ENCODE peak calls at places on chromosomes 1 and 21, in six cellular contexts. U is neural crest cell, D is kidney epithelial cell, T is neural progenitor cell, V is endothelial cell, I is GM12865. Z is an unnamed sample.

GRCh38 chr1:7893529-7894180 is 40.8 kb upstream of the UTS2 start:
- DNase-seq in I (no peak), V (no peak), D (no peak), U (no peak), T (no peak), Z (no peak)

GRCh38 chr1:59678809-59679228 is 135.9 kb upstream of the HOOK1 start:
- DNase-seq in V (no peak), D (peak; percentile 99), U (no peak), T (peak; percentile 36), I (no peak), Z (no peak)

GRCh38 chr1:76770979-76771378 is 96.3 kb upstream of the ST6GALNAC5 start:
- DNase-seq in T (no peak), D (no peak), V (no peak), I (no peak), U (no peak), Z (no peak)

GRCh38 chr1:4068076-4068475 is 168.0 kb upstream of the C1orf174 start:
- DNase-seq in V (no peak), U (no peak), I (no peak), D (no peak), T (no peak), Z (no peak)

GRCh38 chr1:187336769-187337168 is 508.0 kb downstream of the PLA2G4A start:
- DNase-seq in D (no peak), I (peak; percentile 20), U (no peak), T (no peak), V (no peak), Z (peak; percentile 9)

GRCh38 chr21:28607545-28607944 is 385.1 kb downstream of the LTN1 start:
- DNase-seq in V (no peak), I (no peak), T (no peak), D (no peak), U (no peak), Z (no peak)

GRCh38 chr1:23777979-23778814 is at the start of gene PITHD1:
- DNase-seq in V (peak; percentile 74), U (peak; percentile 65), I (peak; percentile 93), T (peak; percentile 96), D (no peak), Z (peak; percentile 97)

GRCh38 chr1:91830242-91831131 is 55.5 kb downstream of the TGFBR3 start:
- DNase-seq in D (no peak), I (no peak), U (no peak), V (no peak), T (no peak), Z (no peak)

GRCh38 chr1:6353605-6353947 is 40.0 kb downstream of the ACOT7 start:
- DNase-seq in V (no peak), U (no peak), I (no peak), T (no peak), D (no peak), Z (no peak)

GRCh38 chr21:37877171-37877570 is 39.1 kb downstream of the KCNJ6 start:
- DNase-seq in V (no peak), D (no peak), I (no peak), U (no peak), T (no peak), Z (no peak)

GRCh38 chr1:240455228-240455821 is 156.6 kb downstream of the GREM2 start:
- DNase-seq in U (no peak), V (peak; percentile 10), I (peak; percentile 3), D (no peak), T (peak; percentile 48), Z (no peak)

GRCh38 chr1:3548156-3548893 is 63.0 kb downstream of the MEGF6 start:
- DNase-seq in T (peak; percentile 31), I (no peak), U (no peak), D (no peak), V (no peak), Z (no peak)

GRCh38 chr1:226425431-226426031 is 17.6 kb upstream of the PARP1 start:
- DNase-seq in U (no peak), I (peak; percentile 60), D (no peak), T (no peak), V (no peak), Z (no peak)

GRCh38 chr1:187549540-187549939 is 720.8 kb downstream of the PLA2G4A start:
- DNase-seq in V (no peak), T (no peak), D (no peak), I (no peak), U (no peak), Z (no peak)

GRCh38 chr1:20753589-20753988 is 21.1 kb upstream of the SH2D5 start:
- DNase-seq in V (no peak), T (no peak), U (no peak), I (no peak), D (peak; percentile 7), Z (no peak)

GRCh38 chr1:161725888-161726630 is 4.7 kb downstream of the FCRLB start:
- DNase-seq in D (no peak), I (peak; percentile 73), U (peak; percentile 50), T (peak; percentile 71), V (peak; percentile 21), Z (no peak)

GRCh38 chr1:83588140-83588539 is 410.8 kb downstream of the TTLL7 start:
- DNase-seq in V (no peak), D (no peak), I (no peak), U (no peak), T (no peak), Z (no peak)

GRCh38 chr1:110312188-110313121 is 26.7 kb upstream of the RBM15 start:
- DNase-seq in T (peak; percentile 88), V (peak; percentile 83), I (peak; percentile 77), D (peak; percentile 41), U (peak; percentile 71), Z (peak; percentile 72)

GRCh38 chr1:230265200-230266115 is 160.7 kb downstream of the PGBD5 start:
- DNase-seq in I (no peak), T (no peak), D (no peak), V (no peak), U (no peak), Z (no peak)

GRCh38 chr1:183870351-183871077 is 65.6 kb downstream of the RGL1 start:
- DNase-seq in T (no peak), U (no peak), I (no peak), V (no peak), D (no peak), Z (no peak)

GRCh38 chr1:221263831-221264767 is 384.9 kb downstream of the HLX start:
- DNase-seq in D (peak; percentile 59), U (peak; percentile 57), V (peak; percentile 40), T (peak; percentile 88), I (peak; percentile 75), Z (peak; percentile 42)

GRCh38 chr1:175536369-175536768 is 207.0 kb downstream of the TNR start:
- DNase-seq in U (no peak), T (no peak), I (no peak), V (no peak), D (no peak), Z (no peak)

GRCh38 chr1:66679140-66679539 is 73.1 kb upstream of the DYNLT5 start:
- DNase-seq in D (no peak), I (no peak), U (no peak), T (no peak), V (no peak), Z (no peak)

GRCh38 chr1:115133440-115133839 is 44.1 kb upstream of the TSPAN2 start:
- DNase-seq in I (no peak), T (no peak), U (no peak), V (no peak), D (no peak), Z (no peak)

GRCh38 chr1:11787251-11787803 is 18.4 kb downstream of the MTHFR start:
- DNase-seq in T (peak; percentile 61), I (no peak), D (no peak), U (no peak), V (no peak), Z (no peak)

GRCh38 chr1:24951810-24952412 is 21.8 kb upstream of the RUNX3 start:
- DNase-seq in U (no peak), T (no peak), I (no peak), V (no peak), D (no peak), Z (no peak)

GRCh38 chr1:24951337-24951736 is 21.3 kb upstream of the RUNX3 start:
- DNase-seq in U (no peak), V (no peak), T (no peak), I (no peak), D (no peak), Z (no peak)

GRCh38 chr1:24954631-24955030 is 24.6 kb upstream of the RUNX3 start:
- DNase-seq in U (no peak), I (no peak), V (no peak), T (no peak), D (no peak), Z (no peak)

GRCh38 chr1:24954022-24954421 is 23.9 kb upstream of the RUNX3 start:
- DNase-seq in D (no peak), I (no peak), T (no peak), V (no peak), U (no peak), Z (no peak)

DNA sequence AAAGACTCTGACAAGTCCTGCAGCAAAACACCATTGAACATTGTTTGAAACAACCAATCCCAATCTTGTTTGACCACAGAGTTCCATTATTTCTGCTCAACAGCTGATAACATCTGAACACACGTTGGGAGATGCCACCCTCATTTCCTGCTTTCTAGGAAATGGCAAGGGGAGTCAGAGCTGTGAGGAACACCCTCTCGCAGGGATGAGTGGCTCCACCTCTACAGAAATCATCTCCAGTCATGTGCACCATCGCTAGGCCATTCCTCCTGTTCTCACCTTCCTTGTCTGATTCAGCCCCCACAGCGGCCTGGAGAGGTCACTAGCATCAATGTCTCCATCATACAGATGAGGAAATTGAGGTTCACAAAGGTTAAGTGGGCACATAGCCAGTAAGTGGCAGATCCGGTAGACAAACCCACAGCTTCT is 22.4 kb upstream of the RUNX3 start:
- DNase-seq in D (no peak), I (peak; percentile 78), U (no peak), V (no peak), T (no peak), Z (no peak)
- TF ChIP-seq CTCF in D (no peak), I (peak; percentile 19), U (no peak), V (no peak), T (no peak), Z (peak; percentile 9)

GRCh38 chr1:57017717-57018116 is 51.9 kb upstream of the C8B start:
- DNase-seq in D (no peak), T (peak; percentile 36), V (peak; percentile 27), U (peak; percentile 10), I (peak; percentile 4), Z (no peak)
- TF ChIP-seq CTCF in D (peak; percentile 42), T (peak; percentile 71), V (peak; percentile 64), U (peak; percentile 54), I (peak; percentile 18), Z (no peak)

GRCh38 chr1:178693368-178693767 is 31.7 kb upstream of the RALGPS2 start:
- DNase-seq in T (peak; percentile 38), U (no peak), D (no peak), I (no peak), V (peak; percentile 15), Z (no peak)
- TF ChIP-seq CTCF in T (peak; percentile 34), U (no peak), D (peak; percentile 29), I (no peak), V (no peak), Z (no peak)

GRCh38 chr1:19156676-19157075 is 53.4 kb downstream of the UBR4 start:
- DNase-seq in U (no peak), T (no peak), V (peak; percentile 34), I (no peak), D (no peak), Z (no peak)

GRCh38 chr1:19149736-19150135 is 60.3 kb downstream of the UBR4 start:
- DNase-seq in I (no peak), U (no peak), D (no peak), T (no peak), V (no peak), Z (no peak)

GRCh38 chr1:19151537-19151936 is 58.5 kb downstream of the UBR4 start:
- DNase-seq in D (no peak), I (no peak), V (no peak), U (no peak), T (no peak), Z (no peak)

GRCh38 chr1:19154876-19155275 is 55.2 kb downstream of the UBR4 start:
- DNase-seq in V (no peak), T (no peak), U (no peak), I (no peak), D (no peak), Z (no peak)

GRCh38 chr1:19153169-19153568 is 56.9 kb downstream of the UBR4 start:
- DNase-seq in U (no peak), V (no peak), T (no peak), I (no peak), D (no peak), Z (no peak)
- TF ChIP-seq CTCF in U (no peak), V (no peak), T (peak; percentile 23), I (no peak), D (no peak), Z (no peak)